ENCODE peak calls at places on chromosomes 6 and 20, in five cellular contexts. M is B cell, P is endothelial cell, E is mesothelial cell of epicardium, L is fibroblast of lung. R is an unnamed sample.
A peak's percentile ranks its signal among the peaks of the same experiment; 100 is the strongest.

GRCh38 chr20:50709574-50709973 is 18.2 kb upstream of the RIPOR3 start:
- DNase-seq in M (no peak), P (no peak), E (no peak), L (peak; percentile 61), R (no peak)

GRCh38 chr6:21158149-21158548 is 435.4 kb upstream of the SOX4 start:
- DNase-seq in M (no peak), P (no peak), E (no peak), L (no peak), R (no peak)

GRCh38 chr20:10339609-10340008 is 94.4 kb downstream of the MKKS start:
- DNase-seq in M (no peak), P (no peak), E (no peak), L (no peak), R (no peak)

GRCh38 chr6:41159415-41160082 is 3.4 kb downstream of the TREM2 start:
- DNase-seq in M (no peak), P (no peak), E (no peak), L (peak; percentile 31), R (no peak)

GRCh38 chr20:48703107-48703506 is 124.7 kb downstream of the PREX1 start:
- DNase-seq in M (no peak), P (no peak), E (no peak), L (no peak), R (no peak)

GRCh38 chr6:150297327-150298028 is 71.3 kb upstream of the IYD start:
- DNase-seq in M (no peak), P (no peak), E (no peak), L (peak; percentile 80), R (no peak)

GRCh38 chr20:23165307-23165750 is 79.2 kb upstream of the CD93 start:
- DNase-seq in M (no peak), P (peak; percentile 17), E (no peak), L (no peak), R (no peak)

GRCh38 chr20:18042211-18042610 is 15.5 kb downstream of the OVOL2 start:
- DNase-seq in M (no peak), P (no peak), E (no peak), L (no peak), R (no peak)

GRCh38 chr6:15586528-15586927 is 76.3 kb downstream of the DTNBP1 start:
- DNase-seq in M (no peak), P (no peak), E (no peak), L (no peak), R (no peak)

GRCh38 chr6:152859225-152859624 is 108.6 kb downstream of the VIP start:
- DNase-seq in M (no peak), P (no peak), E (no peak), L (no peak), R (no peak)

GRCh38 chr20:36654506-36654905 is 8.5 kb upstream of the SLA2 start:
- DNase-seq in M (no peak), P (no peak), E (no peak), L (no peak), R (no peak)

GRCh38 chr20:22905667-22906066 is 129.4 kb upstream of the SSTR4 start:
- DNase-seq in M (no peak), P (no peak), E (no peak), L (peak; percentile 59), R (no peak)

GRCh38 chr6:31651602-31652191 is 764 bp downstream of the BAG6 start:
- DNase-seq in M (no peak), P (no peak), E (no peak), L (peak; percentile 77), R (no peak)

GRCh38 chr6:56958481-56958880 is 3.6 kb downstream of the BEND6 start:
- DNase-seq in M (no peak), P (no peak), E (no peak), L (no peak), R (no peak)

GRCh38 chr6:162999575-163000285 is 272.0 kb downstream of the PACRG start:
- DNase-seq in M (no peak), P (no peak), E (no peak), L (peak; percentile 76), R (no peak)

GRCh38 chr6:19994909-19995308 is 157.7 kb downstream of the ID4 start:
- DNase-seq in M (no peak), P (no peak), E (no peak), L (no peak), R (no peak)

GRCh38 chr6:17103715-17104114 is 1.9 kb downstream of the STMND1 start:
- DNase-seq in M (no peak), P (no peak), E (no peak), L (no peak), R (no peak)

GRCh38 chr20:18133962-18134361 is 3.7 kb upstream of the KAT14 start:
- DNase-seq in M (no peak), P (no peak), E (no peak), L (no peak), R (no peak)

GRCh38 chr20:10051185-10051584 is 16.4 kb downstream of the ANKEF1 start:
- DNase-seq in M (no peak), P (no peak), E (no peak), L (no peak), R (no peak)

GRCh38 chr6:100657678-100658330 is 193.1 kb upstream of the SIM1 start:
- DNase-seq in M (no peak), P (no peak), E (no peak), L (peak; percentile 37), R (no peak)

DNA sequence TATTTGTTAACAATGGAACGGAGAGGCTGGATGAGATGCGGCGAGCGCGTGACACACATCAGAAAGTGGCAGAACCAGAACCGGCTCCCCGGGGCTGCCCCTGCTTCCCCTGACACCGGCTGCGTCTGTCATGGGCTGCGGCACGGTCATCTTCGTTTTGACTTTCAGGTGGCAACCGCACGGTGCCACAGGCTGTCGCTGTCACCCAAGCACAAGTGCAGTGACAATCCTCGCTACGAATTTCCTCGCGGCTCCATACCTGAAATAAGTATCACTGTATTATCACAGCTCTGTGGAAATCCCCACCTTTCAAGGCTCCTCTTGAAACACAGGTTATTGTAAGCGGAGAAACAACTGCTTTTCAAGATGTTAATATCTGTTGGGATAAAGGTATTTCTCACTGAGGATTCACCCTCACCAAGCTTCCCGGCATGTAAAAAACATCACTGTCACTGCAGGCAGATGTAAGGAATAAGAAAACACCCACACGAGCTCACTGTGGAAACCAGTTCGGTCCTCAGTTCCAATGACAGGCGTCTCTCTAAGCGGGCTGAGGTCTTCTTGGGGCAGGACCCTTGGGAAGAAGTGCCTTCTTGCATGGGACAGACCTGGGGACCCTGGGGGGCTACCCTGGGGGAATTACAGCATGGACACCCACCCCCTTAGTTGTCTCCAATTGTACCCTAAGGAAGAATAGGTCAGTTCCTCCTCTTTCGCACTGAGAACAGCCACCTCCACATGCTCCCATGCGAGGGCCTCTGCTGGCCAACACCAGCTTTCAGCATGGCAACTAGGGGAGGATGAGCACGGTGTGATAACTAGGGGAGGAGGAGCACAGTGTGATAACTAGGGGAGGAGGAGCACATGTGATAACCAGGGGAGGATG is 86.3 kb downstream of the DACT2 start:
- DNase-seq in M (no peak), P (no peak), E (no peak), L (no peak), R (no peak)
- TF ChIP-seq CTCF in M (no peak), P (no peak), E (no peak), L (no peak), R (no peak)

GRCh38 chr20:15930324-15931305 is 642.6 kb downstream of the KIF16B start:
- DNase-seq in M (no peak), P (no peak), E (no peak), L (peak; percentile 44), R (no peak)
- TF ChIP-seq CTCF in M (peak; percentile 64), P (peak; percentile 52), E (peak; percentile 69), L (peak; percentile 50), R (no peak)

DNA sequence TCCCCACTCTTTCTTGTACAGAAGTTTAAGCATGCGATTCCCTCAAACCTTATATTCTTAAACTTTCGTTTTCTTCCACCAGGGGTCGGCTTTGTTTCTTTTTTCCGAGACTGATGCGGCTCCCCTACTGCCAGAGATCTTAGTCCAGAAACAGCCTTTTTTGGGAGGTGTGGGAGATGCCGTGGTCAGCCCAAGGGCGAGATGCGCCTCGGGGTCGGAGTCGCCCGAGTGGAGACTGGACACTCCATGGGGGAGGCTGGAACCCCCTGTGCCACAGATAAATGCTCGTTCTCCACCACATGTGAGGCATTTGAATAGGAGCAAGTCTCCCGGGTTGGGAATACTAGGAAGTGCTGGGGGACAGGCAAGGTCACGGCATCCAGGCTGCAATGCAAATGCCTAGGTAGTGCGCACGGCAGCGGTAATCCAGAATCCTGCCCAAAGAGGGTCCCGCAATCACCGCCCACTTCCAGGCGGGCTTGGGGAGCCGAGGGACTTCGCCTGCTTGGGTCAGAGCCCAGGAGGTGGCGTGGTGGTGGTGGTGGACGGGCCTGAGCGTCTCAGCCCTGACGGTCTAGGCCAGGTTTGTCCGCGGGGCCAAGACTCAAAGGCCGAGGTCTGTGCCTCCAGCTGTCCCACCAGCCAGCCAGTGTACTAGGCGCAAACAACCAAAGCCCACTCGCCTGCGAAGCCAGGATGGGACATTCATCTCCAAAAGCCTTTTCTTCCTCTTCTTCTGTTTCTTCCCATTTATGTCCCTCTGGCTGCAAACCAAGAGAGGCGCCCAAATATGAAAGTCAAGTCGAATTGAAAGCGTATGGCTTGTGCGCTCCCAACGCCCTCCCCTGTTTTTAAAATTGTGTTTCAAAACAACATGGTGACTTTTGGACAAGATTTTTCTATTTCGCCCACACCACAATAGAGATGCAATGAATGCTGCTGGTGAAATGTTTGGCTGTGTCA is 39.3 kb upstream of the OSTM1 start:
- DNase-seq in M (peak; percentile 65), P (peak; percentile 57), E (no peak), L (peak; percentile 71), R (no peak)
- TF ChIP-seq CTCF in M (peak; percentile 74), P (peak; percentile 65), E (peak; percentile 80), L (peak; percentile 55), R (no peak)

GRCh38 chr6:30542915-30543314 is 13.4 kb downstream of the GNL1 start:
- DNase-seq in M (no peak), P (peak; percentile 15), E (no peak), L (peak; percentile 24), R (no peak)
- TF ChIP-seq CTCF in M (peak; percentile 23), P (no peak), E (no peak), L (peak; percentile 2), R (no peak)

DNA sequence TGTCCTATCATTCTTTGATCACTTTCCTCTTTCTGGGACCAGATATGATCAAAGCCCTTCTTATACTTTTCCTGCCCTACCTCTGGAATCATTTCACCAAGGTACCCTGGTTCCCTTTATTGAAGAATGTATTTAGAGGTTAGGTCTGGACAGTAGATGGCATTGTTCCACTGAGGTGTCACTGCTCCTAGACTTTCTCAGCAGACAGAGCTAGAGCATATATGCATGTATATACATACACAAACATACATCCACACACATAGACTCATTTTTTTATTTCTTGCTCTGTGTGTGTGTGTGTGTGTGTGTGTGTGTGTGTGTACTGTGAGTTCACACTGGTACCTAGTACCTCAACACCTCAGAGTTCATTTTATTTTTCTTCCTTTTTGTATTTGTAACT is 40.9 kb downstream of the PTPRA start:
- DNase-seq in M (no peak), P (no peak), E (no peak), L (peak; percentile 19), R (no peak)
- TF ChIP-seq CTCF in M (no peak), P (no peak), E (no peak), L (no peak), R (no peak)

GRCh38 chr6:95815389-95816056 is 200.3 kb upstream of the FUT9 start:
- DNase-seq in M (no peak), P (no peak), E (no peak), L (no peak), R (no peak)

GRCh38 chr6:95819461-95819860 is 196.3 kb upstream of the FUT9 start:
- DNase-seq in M (no peak), P (no peak), E (no peak), L (no peak), R (no peak)

DNA sequence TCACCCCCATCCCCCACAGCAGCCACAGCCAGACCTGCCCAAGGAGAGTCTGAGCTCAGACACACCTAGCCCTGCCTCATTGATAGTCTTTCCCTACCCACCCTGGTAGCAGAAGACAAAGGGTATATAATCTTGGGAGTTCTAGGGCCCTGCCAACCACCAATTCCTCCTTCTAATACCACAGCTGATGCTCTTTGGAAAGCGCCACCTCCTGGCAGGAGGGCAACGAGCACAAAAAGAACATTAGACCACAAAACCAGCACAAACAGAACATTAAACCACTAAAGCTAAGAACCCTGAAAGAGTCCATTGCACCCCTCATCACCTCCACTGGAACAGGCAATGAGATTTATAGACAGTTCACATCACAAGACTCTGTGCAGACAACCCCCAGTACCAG is 195.8 kb upstream of the FUT9 start:
- DNase-seq in M (no peak), P (no peak), E (no peak), L (no peak), R (no peak)
- TF ChIP-seq CTCF in M (no peak), P (peak; percentile 19), E (no peak), L (no peak), R (no peak)